ENCODE peak calls at places on chromosomes 11 and 22, in seven cellular contexts. One of them, this sample, is unnamed.

GRCh38 chr11:88405853-88406252 is 68.3 kb upstream of the CTSC start:
- DNase-seq in sigmoid colon: no peak
- DNase-seq in stomach: no peak
- DNase-seq in SK-N-SH: no peak
- DNase-seq in A549: no peak
- DNase-seq in K562: no peak
- DNase-seq in GM12878: no peak
- DNase-seq in this sample: no peak

GRCh38 chr11:8768625-8769333 is 86.2 kb downstream of the RPL27A start:
- DNase-seq in SK-N-SH: no peak
- DNase-seq in stomach: peak; percentile 55
- DNase-seq in sigmoid colon: no peak
- DNase-seq in A549: peak; percentile 44
- DNase-seq in K562: peak; percentile 62
- DNase-seq in GM12878: no peak
- DNase-seq in this sample: no peak

GRCh38 chr11:35629914-35630313 is 11.7 kb downstream of the FJX1 start:
- DNase-seq in sigmoid colon: no peak
- DNase-seq in SK-N-SH: no peak
- DNase-seq in GM12878: no peak
- DNase-seq in K562: no peak
- DNase-seq in stomach: no peak
- DNase-seq in A549: peak; percentile 85
- DNase-seq in this sample: no peak

GRCh38 chr11:43503417-43503816 is 144.7 kb downstream of the TTC17 start:
- DNase-seq in sigmoid colon: no peak
- DNase-seq in A549: no peak
- DNase-seq in GM12878: no peak
- DNase-seq in K562: no peak
- DNase-seq in SK-N-SH: no peak
- DNase-seq in stomach: no peak
- DNase-seq in this sample: no peak

GRCh38 chr11:62857541-62857982 is 18.2 kb upstream of the WDR74 start:
- DNase-seq in sigmoid colon: no peak
- DNase-seq in A549: no peak
- DNase-seq in stomach: no peak
- DNase-seq in K562: no peak
- DNase-seq in SK-N-SH: no peak
- DNase-seq in GM12878: no peak
- DNase-seq in this sample: no peak

GRCh38 chr11:6609502-6610015 is 2.5 kb downstream of the TAF10 start:
- DNase-seq in GM12878: no peak
- DNase-seq in K562: no peak
- DNase-seq in stomach: no peak
- DNase-seq in SK-N-SH: no peak
- DNase-seq in sigmoid colon: peak; percentile 67
- DNase-seq in A549: no peak
- DNase-seq in this sample: no peak

GRCh38 chr11:128757235-128757711 is 63.4 kb downstream of the FLI1 start:
- DNase-seq in stomach: no peak
- DNase-seq in K562: peak; percentile 23
- DNase-seq in GM12878: peak; percentile 93
- DNase-seq in SK-N-SH: no peak
- DNase-seq in A549: peak; percentile 13
- DNase-seq in sigmoid colon: no peak
- DNase-seq in this sample: no peak

GRCh38 chr11:30889116-30889765 is 303.1 kb upstream of the MPPED2 start:
- DNase-seq in stomach: no peak
- DNase-seq in A549: no peak
- DNase-seq in sigmoid colon: no peak
- DNase-seq in GM12878: no peak
- DNase-seq in K562: no peak
- DNase-seq in SK-N-SH: no peak
- DNase-seq in this sample: no peak

GRCh38 chr22:50267591-50268390 is 2.4 kb downstream of the MAPK11 start:
- DNase-seq in K562: peak; percentile 73
- DNase-seq in A549: peak; percentile 60
- DNase-seq in SK-N-SH: peak; percentile 68
- DNase-seq in stomach: peak; percentile 72
- DNase-seq in sigmoid colon: peak; percentile 82
- DNase-seq in GM12878: no peak
- DNase-seq in this sample: no peak

GRCh38 chr11:109512680-109513079 is 90.7 kb downstream of the C11orf87 start:
- DNase-seq in GM12878: no peak
- DNase-seq in K562: no peak
- DNase-seq in sigmoid colon: no peak
- DNase-seq in stomach: no peak
- DNase-seq in A549: no peak
- DNase-seq in SK-N-SH: no peak
- DNase-seq in this sample: no peak

GRCh38 chr11:8070417-8071101 is 10.5 kb upstream of the TUB start:
- DNase-seq in K562: peak; percentile 43
- DNase-seq in sigmoid colon: no peak
- DNase-seq in A549: peak; percentile 34
- DNase-seq in SK-N-SH: peak; percentile 73
- DNase-seq in GM12878: no peak
- DNase-seq in stomach: no peak
- DNase-seq in this sample: peak; percentile 44

GRCh38 chr11:4482445-4482844 is at the start of gene OR52K1:
- DNase-seq in sigmoid colon: no peak
- DNase-seq in K562: no peak
- DNase-seq in stomach: no peak
- DNase-seq in SK-N-SH: no peak
- DNase-seq in A549: no peak
- DNase-seq in GM12878: no peak
- DNase-seq in this sample: no peak

GRCh38 chr22:37057796-37058510 is 6.4 kb downstream of the KCTD17 start:
- DNase-seq in GM12878: no peak
- DNase-seq in K562: no peak
- DNase-seq in A549: no peak
- DNase-seq in SK-N-SH: no peak
- DNase-seq in stomach: no peak
- DNase-seq in sigmoid colon: no peak
- DNase-seq in this sample: no peak

GRCh38 chr11:71251159-71251721 is 1.1 kb downstream of the SHANK2 start:
- DNase-seq in GM12878: no peak
- DNase-seq in stomach: peak; percentile 54
- DNase-seq in sigmoid colon: no peak
- DNase-seq in K562: no peak
- DNase-seq in SK-N-SH: peak; percentile 76
- DNase-seq in A549: no peak
- DNase-seq in this sample: peak; percentile 65

GRCh38 chr22:17201285-17201945 is 17.8 kb downstream of the ADA2 start:
- DNase-seq in stomach: no peak
- DNase-seq in A549: peak; percentile 16
- DNase-seq in SK-N-SH: no peak
- DNase-seq in sigmoid colon: no peak
- DNase-seq in K562: peak; percentile 43
- DNase-seq in GM12878: no peak
- DNase-seq in this sample: no peak

GRCh38 chr22:17199131-17199731 is 20.0 kb downstream of the ADA2 start:
- DNase-seq in GM12878: no peak
- DNase-seq in sigmoid colon: no peak
- DNase-seq in K562: peak; percentile 11
- DNase-seq in A549: no peak
- DNase-seq in stomach: no peak
- DNase-seq in SK-N-SH: peak; percentile 77
- DNase-seq in this sample: no peak

GRCh38 chr22:17194213-17194612 is 25.0 kb downstream of the ADA2 start:
- DNase-seq in A549: no peak
- DNase-seq in GM12878: no peak
- DNase-seq in sigmoid colon: no peak
- DNase-seq in SK-N-SH: no peak
- DNase-seq in stomach: no peak
- DNase-seq in K562: peak; percentile 8
- DNase-seq in this sample: no peak

DNA sequence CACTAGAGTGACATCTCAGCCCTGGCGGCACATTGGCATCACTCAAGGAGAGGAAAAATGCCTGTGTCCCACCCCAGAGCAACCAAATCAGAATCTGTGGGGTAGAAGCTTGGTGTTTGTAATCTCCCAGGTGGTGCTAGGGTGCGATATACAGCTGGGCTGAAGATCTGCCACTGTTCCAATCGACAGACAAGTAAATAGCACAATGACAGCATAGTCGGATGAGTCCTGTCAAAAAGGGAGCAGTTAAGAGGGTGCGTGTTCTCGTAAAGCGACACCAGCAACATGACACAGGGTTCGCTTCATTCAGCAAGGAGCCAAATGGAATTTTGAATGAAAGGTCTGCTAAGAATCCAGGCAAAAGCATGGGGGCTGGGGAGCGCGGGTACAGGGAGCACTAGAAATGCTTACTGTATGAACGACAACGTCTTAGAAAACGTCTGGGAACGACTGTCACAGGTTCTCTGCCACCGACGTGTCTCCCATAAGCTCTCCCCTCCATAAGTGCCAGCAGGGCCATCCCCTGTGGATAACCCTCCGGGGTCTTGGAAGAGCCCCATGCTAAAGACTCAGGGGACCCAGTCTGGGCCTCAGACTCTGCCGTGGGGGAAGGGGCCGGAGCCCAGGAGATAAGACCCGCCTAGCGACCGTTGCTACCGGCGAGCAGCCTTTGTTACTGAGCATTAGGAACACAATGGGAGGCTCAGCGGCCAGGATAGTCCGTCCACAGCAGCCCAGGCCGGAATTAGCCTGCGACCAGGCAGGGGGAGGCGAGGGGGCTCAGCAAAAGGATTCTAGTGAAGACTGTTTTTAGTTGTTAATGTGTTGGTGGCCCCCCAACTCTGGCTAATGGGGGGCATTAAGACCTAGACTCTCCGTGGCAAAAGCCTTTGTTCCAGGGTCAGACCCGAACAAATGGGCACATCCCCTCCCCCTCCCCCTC is 20.8 kb downstream of the ADA2 start:
- DNase-seq in GM12878: no peak
- DNase-seq in stomach: no peak
- DNase-seq in sigmoid colon: no peak
- DNase-seq in A549: no peak
- DNase-seq in K562: peak; percentile 58
- DNase-seq in SK-N-SH: no peak
- DNase-seq in this sample: no peak
- TF ChIP-seq EP300 in GM12878: no peak
- TF ChIP-seq EP300 in stomach: no peak
- TF ChIP-seq EP300 in sigmoid colon: no peak
- TF ChIP-seq EP300 in A549: no peak
- TF ChIP-seq EP300 in K562: no peak
- TF ChIP-seq EP300 in SK-N-SH: no peak
- TF ChIP-seq EP300 in this sample: no peak

GRCh38 chr11:69106124-69106811 is 49.5 kb upstream of the SMIM38 start:
- DNase-seq in stomach: peak; percentile 78
- DNase-seq in A549: no peak
- DNase-seq in GM12878: no peak
- DNase-seq in K562: no peak
- DNase-seq in SK-N-SH: peak; percentile 88
- DNase-seq in sigmoid colon: no peak
- DNase-seq in this sample: no peak
- TF ChIP-seq EP300 in stomach: no peak
- TF ChIP-seq EP300 in A549: no peak
- TF ChIP-seq EP300 in GM12878: no peak
- TF ChIP-seq EP300 in K562: no peak
- TF ChIP-seq EP300 in SK-N-SH: no peak
- TF ChIP-seq EP300 in sigmoid colon: no peak
- TF ChIP-seq EP300 in this sample: no peak

GRCh38 chr11:118358071-118358470 is 1.3 kb upstream of the UBE4A start:
- DNase-seq in K562: no peak
- DNase-seq in SK-N-SH: no peak
- DNase-seq in stomach: no peak
- DNase-seq in GM12878: no peak
- DNase-seq in sigmoid colon: no peak
- DNase-seq in A549: no peak
- DNase-seq in this sample: no peak

GRCh38 chr11:118364956-118365615 is 5.7 kb downstream of the UBE4A start:
- DNase-seq in sigmoid colon: no peak
- DNase-seq in A549: no peak
- DNase-seq in SK-N-SH: no peak
- DNase-seq in K562: no peak
- DNase-seq in stomach: no peak
- DNase-seq in GM12878: no peak
- DNase-seq in this sample: no peak

DNA sequence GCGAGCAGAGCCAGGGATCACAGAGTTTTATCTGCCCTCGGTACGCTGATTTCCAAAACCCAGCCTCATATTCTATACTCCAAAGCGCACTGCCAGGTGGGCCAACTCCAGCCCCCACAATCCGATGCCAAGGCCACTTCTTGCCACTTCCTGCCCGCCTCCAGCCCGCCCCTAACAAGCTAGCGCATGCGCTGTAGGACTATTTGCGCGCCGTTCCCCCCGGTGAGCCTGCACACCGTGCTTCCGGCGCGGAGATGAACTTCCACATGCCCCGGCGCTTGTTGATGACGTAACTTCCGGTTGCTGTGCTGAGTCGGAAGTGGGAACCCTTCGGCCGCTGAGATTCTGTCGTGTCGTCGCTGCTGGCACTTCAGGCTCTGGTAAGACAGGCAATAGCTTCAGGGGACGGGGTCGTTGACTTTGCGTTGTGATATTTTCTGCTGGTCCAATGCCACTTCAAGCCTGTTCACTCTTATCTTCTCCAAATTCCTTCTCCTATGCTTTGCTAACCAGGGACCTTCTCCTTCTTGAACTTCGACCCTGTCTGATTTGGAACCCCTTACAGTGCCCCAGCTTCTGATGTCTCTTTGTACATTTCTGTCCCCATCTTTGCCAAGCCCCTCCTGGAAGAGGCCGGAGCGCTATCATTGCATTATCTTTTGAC is at the start of gene UBE4A:
- DNase-seq in GM12878: peak; percentile 92
- DNase-seq in A549: peak; percentile 93
- DNase-seq in stomach: peak; percentile 97
- DNase-seq in SK-N-SH: peak; percentile 82
- DNase-seq in K562: peak; percentile 90
- DNase-seq in sigmoid colon: peak; percentile 97
- DNase-seq in this sample: peak; percentile 97
- TF ChIP-seq EP300 in GM12878: peak; percentile 56
- TF ChIP-seq EP300 in A549: no peak
- TF ChIP-seq EP300 in stomach: no peak
- TF ChIP-seq EP300 in SK-N-SH: no peak
- TF ChIP-seq EP300 in K562: peak; percentile 28
- TF ChIP-seq EP300 in sigmoid colon: peak; percentile 29
- TF ChIP-seq EP300 in this sample: no peak

DNA sequence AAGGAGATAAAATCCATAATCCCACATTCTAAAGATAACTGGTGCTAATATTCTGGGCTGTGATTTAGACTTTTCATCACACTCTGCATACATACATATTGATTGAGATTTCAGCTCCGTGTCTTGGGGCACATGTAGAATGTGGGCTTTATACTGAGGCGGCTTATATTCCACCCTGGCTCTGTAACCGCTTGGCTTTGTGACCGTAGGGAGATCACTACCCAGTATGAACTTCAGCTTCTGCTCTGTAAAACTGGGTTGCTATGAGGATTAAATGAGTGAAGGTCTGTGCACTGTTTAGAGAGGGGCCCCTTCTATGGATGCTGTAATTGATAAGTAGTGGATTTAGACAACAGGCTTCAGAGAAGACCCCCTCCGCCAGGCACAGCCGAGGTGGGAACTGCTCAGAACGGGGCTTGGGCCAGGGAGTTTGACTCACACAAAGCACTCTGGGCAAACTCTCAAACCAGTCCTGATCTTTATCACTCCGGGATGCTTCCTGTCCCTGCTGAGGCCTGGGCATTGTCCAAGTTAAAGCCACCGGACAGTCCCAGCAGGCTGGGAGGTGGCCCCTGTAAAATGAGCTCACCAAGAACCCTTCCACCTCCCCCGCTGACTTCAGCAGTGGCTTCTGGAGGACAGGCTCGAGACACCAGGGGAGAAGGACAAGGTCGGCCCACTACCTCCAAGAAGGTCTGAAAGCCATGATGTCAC is 17.2 kb downstream of the KIAA1671 start:
- DNase-seq in GM12878: no peak
- DNase-seq in A549: no peak
- DNase-seq in K562: no peak
- DNase-seq in sigmoid colon: no peak
- DNase-seq in stomach: no peak
- DNase-seq in SK-N-SH: peak; percentile 85
- DNase-seq in this sample: no peak
- TF ChIP-seq EP300 in GM12878: no peak
- TF ChIP-seq EP300 in A549: no peak
- TF ChIP-seq EP300 in K562: no peak
- TF ChIP-seq EP300 in sigmoid colon: no peak
- TF ChIP-seq EP300 in stomach: no peak
- TF ChIP-seq EP300 in SK-N-SH: peak; percentile 89
- TF ChIP-seq EP300 in this sample: no peak

This sample was measured in suprapubic skin.